ENCODE peak calls at places on chromosomes 1 and 21, in four cellular contexts. T is NCI-H1105 treated with DMSO at 0.1 percent for 48 hours; S is stimulated activated CD4-positive, alpha-beta T cell treated with anti-CD3 and anti-CD28 coated beads, Interleukin-1b, Interleukin-23, amount 100 ng/mL, for 4 hours; I is CD8-positive, alpha-beta memory T cell. F is an unnamed sample.

GRCh38 chr1:18597159-18598042 is 33.2 kb upstream of the PAX7 start:
- DNase-seq in S (peak), T (peak), I (peak), F (peak)

GRCh38 chr1:212002536-212002935 is 32.8 kb downstream of the INTS7 start:
- DNase-seq in S (no peak), T (no peak), I (no peak), F (no peak)

GRCh38 chr1:156146006-156146748 is 7.2 kb upstream of the SEMA4A start:
- DNase-seq in S (peak), I (peak), T (peak), F (peak)

GRCh38 chr1:205140113-205140512 is 18.3 kb upstream of the RBBP5 start:
- DNase-seq in T (no peak), S (no peak), I (no peak), F (no peak)

GRCh38 chr21:38531610-38532009 is 33.3 kb upstream of the ERG start:
- DNase-seq in S (no peak), T (no peak), I (no peak), F (no peak)

GRCh38 chr1:173406783-173407230 is 70.3 kb upstream of the PRDX6 start:
- DNase-seq in T (no peak), I (no peak), S (no peak), F (no peak)

GRCh38 chr1:230310381-230311163 is 115.6 kb downstream of the PGBD5 start:
- DNase-seq in I (peak), T (peak), S (peak), F (no peak)

GRCh38 chr1:110200666-110201065 is 9.4 kb upstream of the KCNC4 start:
- DNase-seq in S (no peak), I (no peak), T (no peak), F (no peak)

GRCh38 chr1:52193985-52194384 is 52.1 kb downstream of the ZFYVE9 start:
- DNase-seq in S (no peak), T (no peak), I (no peak), F (no peak)

GRCh38 chr1:180144659-180145357 is 9.9 kb upstream of the QSOX1 start:
- DNase-seq in S (no peak), T (no peak), I (no peak), F (no peak)

GRCh38 chr1:211541715-211542477 is 37.1 kb downstream of the SLC30A1 start:
- DNase-seq in T (no peak), I (no peak), S (no peak), F (no peak)

GRCh38 chr1:204345425-204345824 is 14.3 kb downstream of the PLEKHA6 start:
- DNase-seq in T (no peak), I (no peak), S (no peak), F (no peak)

GRCh38 chr1:94736073-94736472 is 84.1 kb upstream of the SLC44A3 start:
- DNase-seq in T (no peak), S (no peak), I (no peak), F (no peak)

GRCh38 chr1:60989745-60990718 is 92.3 kb upstream of the NFIA start:
- DNase-seq in I (no peak), S (no peak), T (no peak), F (no peak)

GRCh38 chr1:223269006-223269405 is 95.0 kb downstream of the SUSD4 start:
- DNase-seq in S (no peak), I (no peak), T (no peak), F (no peak)

GRCh38 chr1:20994176-20994575 is 182.5 kb downstream of the EIF4G3 start:
- DNase-seq in T (no peak), S (no peak), I (no peak), F (no peak)

GRCh38 chr1:74314438-74314837 is 79.3 kb downstream of the TNNI3K start:
- DNase-seq in T (no peak), I (no peak), S (no peak), F (no peak)

GRCh38 chr1:167196185-167196584 is 24.5 kb upstream of the POU2F1 start:
- DNase-seq in I (no peak), T (no peak), S (no peak), F (no peak)

F was measured in substantia nigra.